ENCODE peak calls at places on chromosomes 12 and 14, in eight cellular contexts. M is sigmoid colon, T is uterus, A is A549, N is prostate gland, B is endothelial cell of umbilical vein, C is Peyer's patch, R is stomach. Y is an unnamed sample.

GRCh38 chr14:57725399-57726077 is 140.4 kb downstream of the SLC35F4 start:
- DNase-seq in M (no peak), T (no peak), A (no peak), N (no peak), B (peak), C (no peak), R (no peak), Y (no peak)

GRCh38 chr12:103548622-103549601 is 38.2 kb upstream of the STAB2 start:
- DNase-seq in M (peak), T (peak), A (peak), N (peak), B (peak), C (peak), R (peak), Y (peak)

GRCh38 chr12:76706761-76707160 is 57.2 kb upstream of the ZDHHC17 start:
- DNase-seq in M (no peak), T (no peak), A (no peak), N (no peak), B (no peak), C (no peak), R (no peak), Y (no peak)

GRCh38 chr12:39048395-39048794 is 143.0 kb upstream of the CPNE8 start:
- DNase-seq in M (no peak), T (no peak), A (no peak), N (no peak), B (no peak), C (no peak), R (no peak), Y (no peak)

GRCh38 chr12:49033611-49034286 is 15.2 kb upstream of the PRKAG1 start:
- DNase-seq in M (no peak), T (peak), A (no peak), N (no peak), B (no peak), C (no peak), R (no peak), Y (no peak)

GRCh38 chr14:41749425-41749824 is 142.7 kb downstream of the LRFN5 start:
- DNase-seq in M (no peak), T (no peak), A (no peak), N (no peak), B (no peak), C (no peak), R (no peak), Y (no peak)

GRCh38 chr12:127888948-127889347 is 378.0 kb upstream of the TMEM132C start:
- DNase-seq in M (no peak), T (peak), A (no peak), N (no peak), B (no peak), C (no peak), R (no peak), Y (no peak)

GRCh38 chr14:92955381-92955780 is 32.4 kb downstream of the CHGA start:
- DNase-seq in M (no peak), T (no peak), A (no peak), N (no peak), B (no peak), C (no peak), R (no peak), Y (no peak)

GRCh38 chr14:94473666-94474410 is 2.2 kb downstream of the SERPINA9 start:
- DNase-seq in M (no peak), T (no peak), A (no peak), N (no peak), B (no peak), C (no peak), R (no peak), Y (no peak)

GRCh38 chr14:50928002-50928635 is 16.2 kb downstream of the PYGL start:
- DNase-seq in M (no peak), T (no peak), A (no peak), N (no peak), B (no peak), C (no peak), R (no peak), Y (no peak)

GRCh38 chr12:38544357-38545066 is 227.9 kb downstream of the ALG10B start:
- DNase-seq in M (no peak), T (no peak), A (no peak), N (no peak), B (no peak), C (no peak), R (no peak), Y (no peak)

GRCh38 chr12:43104524-43104923 is 447.5 kb downstream of the ADAMTS20 start:
- DNase-seq in M (no peak), T (no peak), A (no peak), N (no peak), B (no peak), C (no peak), R (no peak), Y (no peak)

GRCh38 chr14:46048127-46048526 is 603.5 kb downstream of the RPL10L start:
- DNase-seq in M (no peak), T (no peak), A (no peak), N (no peak), B (peak), C (no peak), R (peak), Y (no peak)

GRCh38 chr14:67137744-67138371 is 51.4 kb upstream of the GARIN2 start:
- DNase-seq in M (no peak), T (no peak), A (peak), N (no peak), B (peak), C (no peak), R (no peak), Y (no peak)

GRCh38 chr12:104197264-104197663 is 18.3 kb upstream of the TXNRD1 start:
- DNase-seq in M (no peak), T (no peak), A (no peak), N (no peak), B (no peak), C (no peak), R (no peak), Y (no peak)

GRCh38 chr14:100827751-100828447 is 2.0 kb downstream of the MEG3 start:
- DNase-seq in M (no peak), T (no peak), A (no peak), N (no peak), B (peak), C (no peak), R (no peak), Y (no peak)

GRCh38 chr12:131094831-131095805 is 141.4 kb downstream of the ADGRD1 start:
- DNase-seq in M (peak), T (peak), A (no peak), N (no peak), B (no peak), C (no peak), R (no peak), Y (peak)

GRCh38 chr14:45253754-45254300 is 825 bp upstream of the MIS18BP1 start:
- DNase-seq in M (peak), T (peak), A (peak), N (peak), B (peak), C (no peak), R (no peak), Y (no peak)

GRCh38 chr12:5022465-5023061 is 21.1 kb upstream of the KCNA5 start:
- DNase-seq in M (no peak), T (no peak), A (peak), N (peak), B (peak), C (peak), R (peak), Y (no peak)

GRCh38 chr12:121364657-121365265 is 12.6 kb upstream of the ANAPC5 start:
- DNase-seq in M (no peak), T (no peak), A (no peak), N (no peak), B (no peak), C (no peak), R (no peak), Y (no peak)

GRCh38 chr12:89355243-89356068 is 3.2 kb upstream of the DUSP6 start:
- DNase-seq in M (no peak), T (no peak), A (peak), N (no peak), B (no peak), C (no peak), R (no peak), Y (no peak)

GRCh38 chr12:18430425-18431048 is 169.2 kb downstream of the PIK3C2G start:
- DNase-seq in M (no peak), T (no peak), A (peak), N (peak), B (peak), C (no peak), R (peak), Y (peak)

GRCh38 chr12:101671157-101671791 is 26.2 kb upstream of the CHPT1 start:
- DNase-seq in M (no peak), T (no peak), A (no peak), N (no peak), B (no peak), C (peak), R (peak), Y (peak)

GRCh38 chr12:32344047-32344446 is 55.3 kb upstream of the FGD4 start:
- DNase-seq in M (no peak), T (no peak), A (no peak), N (no peak), B (no peak), C (no peak), R (no peak), Y (no peak)

GRCh38 chr14:31968107-31968810 is 108.8 kb upstream of the ARHGAP5 start:
- DNase-seq in M (no peak), T (no peak), A (no peak), N (no peak), B (no peak), C (no peak), R (no peak), Y (no peak)

GRCh38 chr12:113204806-113205205 is 16.5 kb upstream of the TPCN1 start:
- DNase-seq in M (no peak), T (no peak), A (no peak), N (no peak), B (no peak), C (no peak), R (no peak), Y (no peak)

GRCh38 chr14:28142400-28143015 is 624.1 kb upstream of the FOXG1 start:
- DNase-seq in M (no peak), T (no peak), A (no peak), N (no peak), B (no peak), C (no peak), R (no peak), Y (no peak)

GRCh38 chr14:61503167-61503801 is 181.9 kb downstream of the PRKCH start:
- DNase-seq in M (no peak), T (no peak), A (no peak), N (no peak), B (peak), C (peak), R (no peak), Y (no peak)

GRCh38 chr12:7108042-7108927 is 729 bp downstream of the C1RL start:
- DNase-seq in M (peak), T (peak), A (peak), N (peak), B (peak), C (peak), R (peak), Y (peak)

DNA sequence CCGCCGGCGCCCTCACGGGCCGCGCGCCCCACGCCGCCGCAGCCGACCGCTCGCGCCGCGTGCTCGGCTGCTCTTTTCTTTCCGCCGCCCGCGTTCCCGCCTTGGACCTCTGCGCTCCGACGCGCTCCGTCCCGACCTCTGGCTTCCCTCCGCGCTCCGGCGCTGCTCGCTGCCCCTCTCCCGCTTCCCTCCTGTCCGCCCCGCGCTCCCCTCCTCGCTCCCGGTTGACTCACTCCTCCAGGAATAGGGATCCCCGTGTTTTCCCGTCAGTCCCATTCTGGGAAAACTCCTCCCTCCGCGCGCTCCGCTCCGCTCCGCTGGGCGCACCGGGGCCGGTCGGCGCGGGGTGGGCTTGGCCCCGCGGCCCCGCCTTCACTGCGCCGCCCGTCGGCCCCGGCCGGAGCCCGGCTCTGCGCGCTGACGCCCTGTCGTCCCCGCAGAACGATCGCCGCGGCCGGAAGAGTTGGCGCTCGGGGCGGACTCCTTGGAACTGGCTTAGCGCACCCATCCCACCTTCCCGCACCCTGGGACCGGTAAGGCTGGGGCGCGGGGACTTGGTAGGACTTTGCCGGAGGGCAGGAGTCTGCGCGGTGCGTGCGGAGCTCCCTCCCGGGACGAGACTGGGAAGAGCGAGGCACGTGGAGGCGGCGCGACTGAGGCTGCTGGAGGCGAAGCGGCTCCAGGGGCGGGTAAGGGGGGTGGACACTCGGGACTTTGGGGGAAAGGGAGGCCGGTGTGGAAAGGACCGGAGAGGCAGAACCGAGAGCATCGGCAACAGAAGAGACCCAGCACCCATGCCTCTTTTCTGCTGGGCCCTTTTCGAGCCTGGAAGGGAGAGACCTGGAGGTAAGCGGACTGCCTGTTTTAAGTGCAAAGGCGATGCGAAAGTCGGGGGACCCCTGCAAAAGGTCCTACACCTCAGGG is 573 bp downstream of the TEAD4 start:
- DNase-seq in M (peak), T (peak), A (peak), N (peak), B (peak), C (no peak), R (peak), Y (peak)
- TF ChIP-seq POLR2A in M (no peak), T (peak), A (no peak), N (no peak), B (no peak), C (no peak), R (no peak), Y (no peak)

GRCh38 chr12:108821407-108822397 is 35.7 kb downstream of the SSH1 start:
- DNase-seq in M (no peak), T (no peak), A (no peak), N (no peak), B (no peak), C (no peak), R (no peak), Y (no peak)

GRCh38 chr12:108826115-108826806 is 31.1 kb downstream of the SSH1 start:
- DNase-seq in M (peak), T (peak), A (no peak), N (no peak), B (peak), C (no peak), R (no peak), Y (no peak)

GRCh38 chr12:108822458-108823205 is 34.8 kb downstream of the SSH1 start:
- DNase-seq in M (no peak), T (no peak), A (no peak), N (no peak), B (peak), C (no peak), R (no peak), Y (no peak)

GRCh38 chr12:108825205-108825950 is 32.0 kb downstream of the SSH1 start:
- DNase-seq in M (no peak), T (no peak), A (no peak), N (no peak), B (no peak), C (no peak), R (no peak), Y (no peak)

GRCh38 chr12:108823804-108824203 is 33.6 kb downstream of the SSH1 start:
- DNase-seq in M (no peak), T (no peak), A (no peak), N (no peak), B (peak), C (no peak), R (no peak), Y (no peak)
- H3K27ac ChIP-seq in M (peak), T (peak), A (peak), N (no peak), B (peak), C (no peak), R (peak), Y (peak)

GRCh38 chr14:99361596-99362220 is 89.7 kb upstream of the BCL11B start:
- DNase-seq in M (no peak), T (no peak), A (no peak), N (no peak), B (no peak), C (no peak), R (no peak), Y (no peak)

GRCh38 chr14:99359906-99360305 is 87.9 kb upstream of the BCL11B start:
- DNase-seq in M (no peak), T (no peak), A (no peak), N (no peak), B (no peak), C (no peak), R (no peak), Y (no peak)

GRCh38 chr14:99363616-99364290 is 91.8 kb upstream of the BCL11B start:
- DNase-seq in M (peak), T (no peak), A (no peak), N (no peak), B (no peak), C (no peak), R (no peak), Y (no peak)

GRCh38 chr14:99363051-99363450 is 91.1 kb upstream of the BCL11B start:
- DNase-seq in M (no peak), T (no peak), A (no peak), N (no peak), B (no peak), C (no peak), R (no peak), Y (no peak)

GRCh38 chr14:99360774-99361595 is 89.0 kb upstream of the BCL11B start:
- DNase-seq in M (no peak), T (no peak), A (peak), N (no peak), B (no peak), C (no peak), R (no peak), Y (no peak)
- TF ChIP-seq POLR2A in M (no peak), T (no peak), A (no peak), N (no peak), B (no peak), C (no peak), R (no peak), Y (no peak)

GRCh38 chr14:102212356-102212755 is 72.7 kb downstream of the WDR20 start:
- DNase-seq in M (peak), T (no peak), A (no peak), N (no peak), B (no peak), C (no peak), R (no peak), Y (no peak)

GRCh38 chr14:102213984-102214658 is 74.4 kb downstream of the WDR20 start:
- DNase-seq in M (no peak), T (no peak), A (peak), N (no peak), B (no peak), C (no peak), R (no peak), Y (no peak)

GRCh38 chr14:102211240-102211639 is 71.5 kb downstream of the WDR20 start:
- DNase-seq in M (peak), T (no peak), A (no peak), N (no peak), B (no peak), C (no peak), R (no peak), Y (no peak)

GRCh38 chr14:102213470-102213869 is 73.8 kb downstream of the WDR20 start:
- DNase-seq in M (no peak), T (no peak), A (no peak), N (no peak), B (no peak), C (no peak), R (no peak), Y (no peak)

GRCh38 chr14:102212845-102213244 is 73.1 kb downstream of the WDR20 start:
- DNase-seq in M (peak), T (no peak), A (no peak), N (no peak), B (no peak), C (no peak), R (no peak), Y (no peak)
- H3K27ac ChIP-seq in M (no peak), T (no peak), A (no peak), N (no peak), B (no peak), C (no peak), R (no peak), Y (no peak)

GRCh38 chr12:27969901-27970390 is 2.6 kb downstream of the PTHLH start:
- DNase-seq in M (peak), T (peak), A (peak), N (peak), B (peak), C (no peak), R (peak), Y (peak)
- TF ChIP-seq POLR2A in M (no peak), T (no peak), A (peak), N (no peak), B (no peak), C (no peak), R (no peak), Y (no peak)

DNA sequence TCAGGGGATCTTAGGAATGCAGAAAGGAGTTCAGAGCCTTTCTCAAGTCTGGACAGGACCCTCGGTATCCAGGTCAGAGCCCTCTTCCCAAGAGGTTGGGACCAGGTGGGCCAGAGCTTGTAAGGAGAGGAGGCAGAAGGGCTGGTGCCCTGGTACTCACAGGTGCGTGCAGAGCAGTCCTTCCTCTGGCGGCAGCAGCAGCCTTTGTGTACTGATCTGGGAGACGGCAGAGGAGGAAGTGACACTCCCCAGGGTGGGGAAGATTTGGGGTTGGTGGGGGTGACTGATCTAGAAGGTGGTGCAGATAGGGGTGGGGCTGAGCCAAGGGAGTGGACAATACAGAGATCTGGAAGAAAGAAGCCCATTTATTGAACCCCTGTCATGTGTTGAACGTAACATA is at the start of gene ITGB7:
- DNase-seq in M (no peak), T (no peak), A (no peak), N (no peak), B (no peak), C (peak), R (peak), Y (no peak)
- H3K27ac ChIP-seq in M (no peak), T (no peak), A (no peak), N (no peak), B (no peak), C (peak), R (peak), Y (peak)

GRCh38 chr14:22837059-22837749 is 819 bp downstream of the MMP14 start:
- DNase-seq in M (peak), T (peak), A (no peak), N (no peak), B (peak), C (no peak), R (peak), Y (no peak)
- TF ChIP-seq POLR2A in M (peak), T (no peak), A (no peak), N (no peak), B (no peak), C (no peak), R (no peak), Y (no peak)

GRCh38 chr14:91164676-91165075 is 50.8 kb downstream of the DGLUCY start:
- DNase-seq in M (no peak), T (no peak), A (no peak), N (peak), B (no peak), C (no peak), R (peak), Y (no peak)
- H3K27ac ChIP-seq in M (no peak), T (no peak), A (no peak), N (peak), B (no peak), C (no peak), R (peak), Y (no peak)

DNA sequence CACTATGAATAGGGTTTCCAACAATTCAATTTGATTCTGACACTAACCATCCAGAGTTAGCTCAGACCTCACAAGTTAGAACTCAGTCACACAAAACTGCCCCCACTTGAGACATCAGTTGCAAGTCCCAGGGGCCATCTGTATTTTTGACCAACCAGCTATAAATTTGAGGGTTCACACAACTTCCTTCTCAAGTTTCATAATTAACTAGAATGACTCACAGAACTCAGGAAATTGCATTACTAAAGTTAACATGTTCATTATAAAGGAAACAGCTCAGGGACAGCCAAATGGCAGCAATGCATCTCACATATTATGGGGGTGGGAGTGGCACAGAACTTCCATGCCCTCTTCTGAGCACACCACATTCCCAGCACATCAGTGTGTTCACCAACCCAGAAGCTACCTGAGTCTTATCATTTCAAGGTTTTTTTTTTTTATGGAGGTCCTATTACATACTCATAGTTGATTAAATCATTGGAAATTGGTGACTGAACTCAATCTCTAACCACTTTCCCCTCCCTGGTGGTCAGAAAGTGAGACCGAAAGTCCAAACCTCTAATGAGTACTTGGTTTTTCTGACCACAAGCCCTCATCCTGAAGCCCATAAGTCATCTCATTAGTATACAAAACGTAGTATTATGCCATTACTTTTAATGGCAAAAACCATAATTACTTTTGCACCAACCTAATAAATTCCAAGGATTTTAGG is 1721.5 kb upstream of the SEL1L start:
- DNase-seq in M (no peak), T (no peak), A (no peak), N (no peak), B (no peak), C (no peak), R (no peak), Y (no peak)
- TF ChIP-seq POLR2A in M (no peak), T (no peak), A (no peak), N (no peak), B (no peak), C (no peak), R (no peak), Y (no peak)

GRCh38 chr12:106090586-106091411 is 48.0 kb downstream of the NUAK1 start:
- DNase-seq in M (no peak), T (peak), A (no peak), N (no peak), B (peak), C (no peak), R (no peak), Y (no peak)
- H3K27ac ChIP-seq in M (peak), T (peak), A (peak), N (no peak), B (peak), C (peak), R (peak), Y (peak)